ENCODE peak calls at places on chromosomes 12 and 14, in six cellular contexts. T is fibroblast of lung, R is SK-N-SH, M is H1, O is neural progenitor cell, G is GM23248. U is an unnamed sample. For H3K4me1 and H3K36me3, the result is how much of the 10 kb centered on the place peaks cover.

GRCh38 chr14:52081964-52082363 is 13.1 kb upstream of the NID2 start:
- DNase-seq in R (no peak), M (no peak), O (no peak), T (no peak), G (no peak), U (no peak)

GRCh38 chr14:26791117-26791806 is 193.4 kb upstream of the NOVA1 start:
- DNase-seq in G (no peak), M (no peak), T (no peak), O (peak), R (no peak), U (no peak)

GRCh38 chr12:94225924-94226630 is 77.7 kb downstream of the PLXNC1 start:
- DNase-seq in O (peak), R (peak), M (peak), G (no peak), T (no peak), U (peak)

GRCh38 chr12:49525942-49526341 is 12.9 kb upstream of the KCNH3 start:
- DNase-seq in R (no peak), O (no peak), M (no peak), T (no peak), G (no peak), U (no peak)

GRCh38 chr12:50132505-50133135 is 20.6 kb downstream of the COX14 start:
- DNase-seq in G (peak), R (peak), O (peak), T (peak), M (no peak), U (peak)

GRCh38 chr14:102817942-102818940 is 41.0 kb downstream of the TRAF3 start:
- DNase-seq in T (peak), G (peak), R (no peak), M (no peak), O (no peak), U (no peak)

GRCh38 chr14:100041274-100041673 is 23.9 kb upstream of the EVL start:
- DNase-seq in M (no peak), O (no peak), T (no peak), G (no peak), R (no peak), U (no peak)

GRCh38 chr12:132513070-132513398 is 23.1 kb downstream of the FBRSL1 start:
- DNase-seq in T (peak), G (no peak), M (no peak), R (no peak), O (no peak), U (no peak)

GRCh38 chr14:93032301-93032929 is 83.3 kb downstream of the ITPK1 start:
- DNase-seq in G (peak), M (no peak), T (no peak), R (no peak), O (peak), U (no peak)

GRCh38 chr14:102840801-102841528 is 63.7 kb downstream of the TRAF3 start:
- DNase-seq in R (no peak), G (no peak), O (no peak), T (no peak), M (no peak), U (no peak)

GRCh38 chr14:89660183-89660582 is 243.2 kb upstream of the FOXN3 start:
- DNase-seq in O (no peak), G (peak), M (no peak), R (peak), T (peak), U (no peak)

GRCh38 chr12:57983150-57983857 is 41.9 kb downstream of the ATP23 start:
- DNase-seq in M (no peak), O (peak), T (peak), R (peak), G (peak), U (peak)

GRCh38 chr14:84036863-84037262 is 1493.1 kb upstream of the FLRT2 start:
- DNase-seq in T (peak), M (no peak), O (no peak), R (no peak), G (no peak), U (no peak)

GRCh38 chr12:102169922-102170698 is 27.5 kb downstream of the PMCH start:
- DNase-seq in G (peak), M (no peak), O (peak), T (peak), R (peak), U (peak)

GRCh38 chr12:22443379-22444316 is 100.7 kb downstream of the C2CD5 start:
- DNase-seq in G (peak), O (peak), T (peak), R (peak), M (peak), U (peak)

GRCh38 chr12:122139941-122140340 is 34.1 kb downstream of the IL31 start:
- DNase-seq in G (no peak), M (no peak), R (no peak), O (no peak), T (no peak), U (no peak)

GRCh38 chr12:110993425-110993824 is 73.0 kb upstream of the MYL2 start:
- DNase-seq in R (peak), G (no peak), T (no peak), O (no peak), M (no peak), U (no peak)

GRCh38 chr12:59086124-59086523 is 165.8 kb upstream of the LRIG3 start:
- DNase-seq in O (no peak), T (peak), G (no peak), M (no peak), R (no peak), U (no peak)

GRCh38 chr14:36238666-36239363 is 62.3 kb upstream of the PTCSC3 start:
- DNase-seq in M (no peak), G (peak), R (no peak), T (peak), O (no peak), U (no peak)

GRCh38 chr14:89268514-89268913 is 148.5 kb downstream of the FOXN3 start:
- DNase-seq in M (no peak), R (no peak), G (no peak), T (no peak), O (no peak), U (no peak)

GRCh38 chr12:24360057-24360456 is 410.6 kb upstream of the SOX5 start:
- DNase-seq in M (no peak), R (no peak), T (no peak), G (no peak), O (no peak), U (no peak)

GRCh38 chr12:110861729-110862128 is 14.9 kb downstream of the CCDC63 start:
- DNase-seq in T (no peak), G (no peak), R (no peak), O (peak), M (no peak), U (no peak)

GRCh38 chr12:1853716-1854115 is 33.4 kb downstream of the LRTM2 start:
- DNase-seq in O (no peak), T (no peak), R (no peak), M (no peak), G (no peak), U (no peak)

GRCh38 chr14:67359319-67359774 is 257 bp downstream of the ATP6V1D start:
- DNase-seq in T (peak), O (peak), M (no peak), G (peak), R (no peak), U (no peak)

GRCh38 chr12:130879781-130880389 is 8.0 kb downstream of the RAN start:
- DNase-seq in G (peak), M (no peak), R (peak), T (no peak), O (no peak), U (no peak)

GRCh38 chr14:101250948-101251811 is 310.1 kb upstream of the DIO3 start:
- DNase-seq in R (peak), T (no peak), G (no peak), O (no peak), M (no peak), U (no peak)

GRCh38 chr12:90945070-90945649 is 9.8 kb downstream of the CCER1 start:
- DNase-seq in G (peak), M (no peak), T (peak), R (peak), O (peak), U (no peak)

GRCh38 chr14:67457782-67458181 is 30.7 kb downstream of the TMEM229B start:
- DNase-seq in G (no peak), O (peak), R (no peak), T (peak), M (peak), U (no peak)

GRCh38 chr12:58529114-58529665 is 391.1 kb downstream of the LRIG3 start:
- DNase-seq in R (no peak), O (no peak), M (no peak), G (peak), T (peak), U (no peak)

GRCh38 chr14:101200650-101201516 is 297.4 kb upstream of the RTL1 start:
- DNase-seq in T (no peak), O (no peak), R (peak), G (no peak), M (no peak), U (no peak)

GRCh38 chr12:68131867-68132414 is 27.6 kb downstream of the IFNG start:
- DNase-seq in G (no peak), M (no peak), O (no peak), T (no peak), R (no peak), U (no peak)

GRCh38 chr12:12819221-12819620 is 6.1 kb downstream of the DDX47 start:
- DNase-seq in R (no peak), G (peak), O (no peak), T (no peak), M (no peak), U (no peak)
- H3K4me1 ChIP-seq in R (under half), G (half or more), O (under half), T (under half), M (under half), U (under half)

GRCh38 chr12:80565276-80565675 is 121.2 kb downstream of the PTPRQ start:
- DNase-seq in G (no peak), M (no peak), T (peak), O (no peak), R (no peak), U (no peak)
- H3K9ac ChIP-seq in G (no peak), M (no peak), T (no peak), O (no peak), R (no peak), U (no peak)

DNA sequence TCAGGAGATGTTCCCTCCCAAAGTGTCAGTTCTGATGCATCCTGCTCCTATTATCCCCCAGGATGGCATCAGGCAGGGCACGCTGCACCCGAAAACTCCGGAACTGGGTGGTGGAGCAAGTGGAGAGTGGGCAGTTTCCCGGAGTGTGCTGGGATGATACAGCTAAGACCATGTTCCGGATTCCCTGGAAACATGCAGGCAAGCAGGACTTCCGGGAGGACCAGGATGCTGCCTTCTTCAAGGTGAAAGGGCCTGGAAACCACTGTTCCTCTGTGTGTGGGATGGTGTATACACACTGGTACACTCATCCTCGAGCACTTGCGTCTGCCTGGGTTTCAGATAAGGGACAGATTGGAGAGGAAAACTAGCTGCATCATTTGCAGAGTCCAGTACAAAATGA is 1.0 kb downstream of the IRF9 start:
- DNase-seq in R (no peak), G (peak), O (no peak), M (no peak), T (peak), U (no peak)
- H3K36me3 ChIP-seq in R (under half), G (under half), O (under half), M (under half), T (under half), U (half or more)

DNA sequence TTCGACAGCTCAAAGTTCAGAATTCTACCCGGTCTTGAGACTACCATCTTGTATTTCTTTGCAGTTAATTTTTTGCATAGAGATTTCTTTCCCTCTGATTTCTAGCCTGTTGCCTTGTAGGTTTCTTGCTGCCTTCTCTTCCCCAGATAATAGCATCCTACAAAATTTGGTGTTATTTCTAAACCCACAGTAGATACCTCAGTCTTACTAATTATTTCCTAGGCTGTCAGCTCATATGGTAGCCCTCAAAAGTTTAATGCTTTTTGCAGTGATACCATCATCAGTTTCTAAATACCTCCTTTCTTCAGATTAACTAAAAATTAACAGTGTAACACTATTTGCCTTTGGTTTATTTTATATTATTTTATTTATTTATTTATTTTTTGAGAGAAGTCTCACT is 61.9 kb upstream of the TMPO start:
- DNase-seq in T (no peak), G (no peak), R (no peak), M (no peak), O (no peak), U (no peak)
- H3K4me1 ChIP-seq in T (under half), G (under half), R (under half), M (under half), O (under half), U (under half)

GRCh38 chr14:55568618-55569017 is 11.4 kb upstream of the KTN1 start:
- DNase-seq in T (no peak), M (no peak), G (no peak), O (no peak), R (no peak), U (no peak)
- H3K9ac ChIP-seq in T (no peak), M (no peak), G (no peak), O (no peak), R (no peak), U (no peak)

GRCh38 chr12:54529581-54529980 is 19.8 kb upstream of the PDE1B start:
- DNase-seq in R (no peak), T (no peak), O (peak), G (no peak), M (no peak), U (no peak)
- H3K36me3 ChIP-seq in R (under half), T (under half), O (under half), G (under half), M (under half), U (under half)

GRCh38 chr12:96208346-96208745 is 14.2 kb downstream of the ELK3 start:
- DNase-seq in O (no peak), T (peak), R (no peak), G (peak), M (no peak), U (no peak)

GRCh38 chr12:96208801-96209534 is 14.8 kb downstream of the ELK3 start:
- DNase-seq in R (no peak), O (no peak), T (no peak), G (no peak), M (no peak), U (no peak)

GRCh38 chr12:96204381-96204780 is 10.2 kb downstream of the ELK3 start:
- DNase-seq in T (no peak), M (no peak), G (no peak), O (no peak), R (no peak), U (no peak)

GRCh38 chr12:96205909-96206308 is 11.7 kb downstream of the ELK3 start:
- DNase-seq in T (no peak), G (no peak), R (no peak), M (no peak), O (no peak), U (no peak)

DNA sequence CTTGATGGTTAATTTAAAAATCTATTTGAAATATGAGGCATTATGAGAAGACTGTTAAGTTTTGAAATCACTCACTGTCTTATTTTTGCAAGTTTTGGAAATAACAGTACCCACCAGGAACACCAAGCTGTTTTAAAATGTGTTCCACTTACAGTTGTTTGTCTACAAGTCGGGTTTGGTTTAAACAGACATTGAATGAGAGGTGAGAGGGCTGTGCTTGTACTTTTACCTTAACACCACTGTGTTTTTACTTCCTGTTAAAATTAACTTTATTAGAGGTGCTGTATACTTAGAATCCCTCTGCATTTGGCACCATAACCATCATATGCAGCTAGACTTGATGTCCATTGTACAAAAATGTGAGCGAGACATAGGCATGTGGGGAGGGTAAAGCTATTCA is 12.8 kb downstream of the ELK3 start:
- DNase-seq in T (no peak), O (no peak), G (no peak), R (no peak), M (no peak), U (no peak)
- H3K4me1 ChIP-seq in T (under half), O (under half), G (under half), R (under half), M (under half), U (under half)

DNA sequence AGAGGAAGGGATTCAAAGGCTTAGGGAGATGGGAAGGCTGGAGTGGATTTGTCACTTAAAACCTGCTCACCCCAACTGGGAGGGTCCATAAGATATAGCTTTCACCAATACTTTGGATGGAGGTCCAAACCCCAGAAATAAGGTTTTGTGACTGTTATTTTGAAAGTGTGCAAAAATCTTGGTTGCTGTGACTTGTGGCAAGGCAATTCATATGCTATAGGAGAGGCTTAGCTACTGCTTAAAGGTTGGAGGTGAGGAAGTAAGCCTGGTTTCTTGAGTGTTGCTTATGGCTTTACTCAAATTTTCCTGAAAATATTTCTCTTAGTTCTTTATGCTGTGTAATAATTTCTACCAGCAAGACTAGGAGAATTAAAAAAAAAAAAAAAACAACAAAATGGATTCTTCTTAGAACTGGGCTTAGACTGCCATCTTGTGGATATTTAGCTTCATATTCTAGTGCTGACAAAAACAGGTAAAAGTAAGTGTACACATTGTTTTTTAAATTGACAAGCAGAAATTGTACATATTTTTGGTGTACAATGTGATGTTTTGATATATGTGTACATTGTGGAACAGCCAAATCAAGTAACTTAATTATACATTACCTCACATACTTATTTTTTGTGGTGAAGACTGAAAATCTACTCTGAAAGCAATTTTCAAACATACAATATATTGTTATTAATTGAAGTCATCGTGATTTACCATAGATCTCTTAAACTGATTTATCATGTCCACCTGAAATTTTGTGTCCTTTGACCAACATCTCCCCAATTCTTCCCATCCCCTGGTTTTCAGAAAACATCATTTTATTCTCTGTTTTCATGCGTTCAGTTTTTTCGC is 23.0 kb downstream of the PDE6H start:
- DNase-seq in R (peak), O (peak), G (peak), M (no peak), T (peak), U (peak)
- H3K9ac ChIP-seq in R (no peak), O (no peak), G (no peak), M (no peak), T (no peak), U (no peak)

GRCh38 chr14:59435106-59435505 is 30.1 kb downstream of the GPR135 start:
- DNase-seq in O (no peak), T (no peak), R (no peak), M (no peak), G (no peak), U (no peak)
- H3K36me3 ChIP-seq in O (under half), T (under half), R (under half), M (under half), G (under half), U (under half)

GRCh38 chr14:104469591-104469990 is 110.0 kb upstream of the C14orf180 start:
- DNase-seq in M (no peak), R (no peak), G (no peak), O (no peak), T (no peak), U (no peak)

GRCh38 chr14:104472536-104473243 is 106.9 kb upstream of the C14orf180 start:
- DNase-seq in R (no peak), O (no peak), G (no peak), M (no peak), T (no peak), U (no peak)

GRCh38 chr14:104471114-104471513 is 108.5 kb upstream of the C14orf180 start:
- DNase-seq in M (no peak), O (no peak), G (no peak), T (no peak), R (no peak), U (no peak)

GRCh38 chr14:104472073-104472472 is 107.5 kb upstream of the C14orf180 start:
- DNase-seq in T (no peak), M (no peak), G (no peak), O (no peak), R (no peak), U (no peak)

DNA sequence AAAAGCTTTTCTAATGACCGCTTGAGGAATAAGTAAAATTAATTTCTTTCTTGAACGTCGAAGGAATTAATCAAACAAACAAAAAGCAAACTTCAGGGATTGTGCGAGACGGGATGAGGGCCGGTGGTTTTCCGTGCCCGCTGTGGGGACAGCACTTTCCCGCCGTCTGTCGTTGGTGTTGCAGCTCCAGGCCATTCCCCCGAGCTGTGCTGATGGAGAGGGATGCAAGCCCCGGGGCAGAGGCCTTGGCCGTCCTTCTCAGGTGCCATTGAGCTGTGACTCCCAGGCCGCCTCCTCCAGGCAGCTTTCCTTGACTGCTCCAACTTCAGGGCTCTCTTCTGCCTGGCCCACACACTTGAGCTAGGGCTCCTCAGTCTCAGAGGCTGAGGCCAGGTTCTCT is 109.0 kb upstream of the C14orf180 start:
- DNase-seq in G (no peak), T (no peak), M (no peak), R (no peak), O (no peak), U (no peak)
- H3K4me1 ChIP-seq in G (under half), T (under half), M (under half), R (under half), O (under half), U (under half)